ENCODE peak calls at places on chromosomes 6 and 20, in ten cellular contexts. M is NB4; H is endodermal cell; W is cardiac muscle cell; U is stomach; C is AG04449; P is heart left ventricle; V is CD8-positive, alpha-beta T cell; T is fibroblast of mammary gland; S is brain microvascular endothelial cell. R is an unnamed sample.

GRCh38 chr6:40714576-40715500 is 127.7 kb upstream of the LRFN2 start:
- DNase-seq in M (no peak), H (no peak), W (no peak), U (peak; percentile 77), C (no peak), P (no peak), V (no peak), T (no peak), S (no peak), R (no peak)

GRCh38 chr6:39880521-39881048 is 53.7 kb downstream of the MOCS1 start:
- DNase-seq in M (no peak), H (no peak), W (no peak), U (no peak), C (no peak), P (no peak), V (no peak), T (no peak), S (no peak), R (no peak)

GRCh38 chr6:31652925-31653724 is 664 bp upstream of the BAG6 start:
- DNase-seq in M (peak; percentile 97), H (peak; percentile 95), W (peak; percentile 93), U (peak; percentile 89), C (no peak), P (peak; percentile 92), V (peak; percentile 77), T (no peak), S (no peak), R (no peak)

GRCh38 chr6:158697798-158698197 is 47.9 kb downstream of the SYTL3 start:
- DNase-seq in M (no peak), H (peak; percentile 10), W (no peak), U (no peak), C (no peak), P (no peak), V (no peak), T (peak; percentile 50), S (no peak), R (no peak)

GRCh38 chr6:136873733-136874132 is 48.4 kb upstream of the SLC35D3 start:
- DNase-seq in M (no peak), H (no peak), W (no peak), U (no peak), C (no peak), P (no peak), V (no peak), T (peak; percentile 19), S (no peak), R (peak; percentile 4)

GRCh38 chr6:111764238-111765182 is 108.7 kb downstream of the FYN start:
- DNase-seq in M (no peak), H (peak; percentile 85), W (peak; percentile 20), U (no peak), C (no peak), P (no peak), V (no peak), T (no peak), S (peak; percentile 42), R (no peak)

GRCh38 chr6:154887051-154887450 is 108.1 kb upstream of the TIAM2 start:
- DNase-seq in M (no peak), H (no peak), W (no peak), U (no peak), C (no peak), P (no peak), V (no peak), T (peak; percentile 60), S (no peak), R (peak; percentile 63)

GRCh38 chr20:48705208-48706115 is 122.3 kb downstream of the PREX1 start:
- DNase-seq in M (no peak), H (no peak), W (no peak), U (no peak), C (no peak), P (no peak), V (no peak), T (peak; percentile 68), S (no peak), R (no peak)

GRCh38 chr6:155543141-155543870 is 87.7 kb upstream of the NOX3 start:
- DNase-seq in M (no peak), H (no peak), W (peak; percentile 12), U (no peak), C (no peak), P (no peak), V (no peak), T (no peak), S (no peak), R (no peak)

GRCh38 chr6:168371185-168371584 is 51.6 kb upstream of the DACT2 start:
- DNase-seq in M (no peak), H (no peak), W (no peak), U (no peak), C (no peak), P (no peak), V (no peak), T (no peak), S (no peak), R (no peak)
- TF ChIP-seq CTCF in M (no peak), H (no peak), W (no peak), U (no peak), C (no peak), P (no peak), V (no peak), T (no peak), S (no peak), R (no peak)

GRCh38 chr20:50146732-50147662 is 6.5 kb downstream of the PEDS1 start:
- DNase-seq in M (peak; percentile 87), H (no peak), W (no peak), U (peak; percentile 66), C (no peak), P (no peak), V (peak; percentile 62), T (no peak), S (no peak), R (peak; percentile 96)
- H3K4me3 ChIP-seq in M (peak overlapping the region; percentile 44), H (no peak overlapping the region), W (no peak overlapping the region), U (peak overlapping the region; percentile 18), C (no peak overlapping the region), P (no peak overlapping the region), V (peak overlapping the region; percentile 34), T (no peak overlapping the region), S (no peak overlapping the region), R (peak overlapping the region; percentile 27)

GRCh38 chr20:53208110-53208908 is 236.2 kb downstream of the TSHZ2 start:
- DNase-seq in M (peak; percentile 49), H (peak; percentile 89), W (peak; percentile 13), U (no peak), C (no peak), P (no peak), V (no peak), T (no peak), S (no peak), R (no peak)
- TF ChIP-seq CTCF in M (peak; percentile 62), H (peak; percentile 86), W (no peak), U (no peak), C (no peak), P (no peak), V (no peak), T (peak; percentile 19), S (no peak), R (no peak)

DNA sequence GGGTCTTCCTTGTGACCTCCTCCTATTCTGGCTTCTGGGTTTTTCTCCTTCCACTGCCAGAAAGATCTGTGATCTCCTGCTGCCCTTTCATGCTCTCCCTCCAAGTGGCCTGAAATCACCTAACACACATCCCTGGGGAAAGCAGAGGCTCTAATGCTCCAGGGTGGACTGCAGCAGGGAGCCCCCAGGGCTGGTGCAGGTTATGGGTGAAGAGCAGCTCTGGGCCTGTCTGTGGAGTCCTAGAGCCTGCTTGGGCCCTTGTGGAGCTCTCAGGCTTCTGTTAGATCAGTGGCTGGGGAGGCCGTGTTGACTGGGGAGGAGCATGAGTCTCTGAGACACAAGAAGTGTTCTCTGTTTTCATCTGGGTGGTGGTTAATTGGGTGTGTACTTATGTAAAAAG is 32.3 kb upstream of the RNF8 start:
- DNase-seq in M (no peak), H (no peak), W (no peak), U (no peak), C (no peak), P (no peak), V (no peak), T (no peak), S (no peak), R (peak; percentile 31)
- H3K4me3 ChIP-seq in M (no peak overlapping the region), H (no peak overlapping the region), W (no peak overlapping the region), U (no peak overlapping the region), C (no peak overlapping the region), P (no peak overlapping the region), V (no peak overlapping the region), T (no peak overlapping the region), S (no peak overlapping the region), R (no peak overlapping the region)

GRCh38 chr6:122028933-122029332 is 370.5 kb upstream of the HSF2 start:
- DNase-seq in M (no peak), H (no peak), W (no peak), U (no peak), C (no peak), P (no peak), V (no peak), T (no peak), S (no peak), R (peak; percentile 93)

GRCh38 chr6:122035193-122035592 is 364.3 kb upstream of the HSF2 start:
- DNase-seq in M (no peak), H (no peak), W (no peak), U (no peak), C (no peak), P (no peak), V (no peak), T (peak; percentile 2), S (no peak), R (no peak)

DNA sequence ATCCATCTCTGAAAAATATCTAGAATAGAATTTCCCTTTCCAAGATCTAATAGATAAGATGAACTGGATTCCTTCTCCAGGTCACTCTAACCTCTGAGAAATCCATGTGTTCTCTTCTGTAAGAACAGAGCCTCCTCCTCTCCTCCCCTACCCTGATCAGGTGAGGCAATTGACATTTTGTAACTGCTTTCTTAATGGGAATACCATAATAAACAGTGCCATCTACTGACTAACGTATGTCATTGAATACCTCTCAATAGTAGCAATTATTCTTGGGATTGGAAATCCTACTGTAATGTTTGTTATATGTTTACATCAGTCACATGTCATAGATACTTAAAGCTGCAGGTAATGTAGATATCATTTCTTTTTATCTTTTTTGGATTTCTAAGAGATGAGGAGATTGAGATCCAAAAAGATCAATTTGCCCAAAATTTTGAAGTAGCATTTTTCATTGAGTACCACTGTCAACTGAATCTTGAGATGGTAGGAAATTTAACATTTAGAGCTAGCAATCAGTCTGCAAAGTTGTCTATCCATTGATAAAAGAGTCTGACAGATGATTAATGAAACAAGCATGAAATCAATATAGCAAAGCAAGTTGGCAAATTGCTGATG is 365.8 kb upstream of the HSF2 start:
- DNase-seq in M (peak; percentile 66), H (peak; percentile 54), W (peak; percentile 68), U (no peak), C (no peak), P (no peak), V (no peak), T (peak; percentile 71), S (peak; percentile 12), R (peak; percentile 76)
- TF ChIP-seq CTCF in M (peak; percentile 26), H (peak; percentile 82), W (peak; percentile 65), U (peak; percentile 50), C (peak; percentile 43), P (peak; percentile 72), V (peak; percentile 59), T (peak; percentile 64), S (peak; percentile 55), R (peak; percentile 50)

GRCh38 chr20:20643925-20644324 is 68.5 kb downstream of the RALGAPA2 start:
- DNase-seq in M (no peak), H (no peak), W (no peak), U (no peak), C (no peak), P (no peak), V (no peak), T (no peak), S (no peak), R (no peak)
- H3K4me3 ChIP-seq in M (no peak overlapping the region), H (no peak overlapping the region), W (no peak overlapping the region), U (no peak overlapping the region), C (no peak overlapping the region), P (no peak overlapping the region), V (no peak overlapping the region), T (no peak overlapping the region), S (no peak overlapping the region), R (no peak overlapping the region)